ENCODE peak calls at places on chromosomes 4 and X, in seven cellular contexts. E, F, J, V, L, U and K are unnamed samples.

GRCh38 chr4:159764343-159764952 is 661.6 kb downstream of the RAPGEF2 start:
- DNase-seq in E (peak; percentile 50), F (peak; percentile 51), J (peak; percentile 40), V (peak; percentile 10), L (no peak), U (no peak), K (peak; percentile 53)

GRCh38 chr4:140718240-140718639 is 37.9 kb downstream of the TBC1D9 start:
- DNase-seq in E (no peak), F (no peak), J (no peak), V (peak; percentile 13), L (no peak), U (no peak), K (no peak)

GRCh38 chr4:87516683-87517082 is 12.5 kb downstream of the SPARCL1 start:
- DNase-seq in E (no peak), F (peak; percentile 26), J (no peak), V (no peak), L (no peak), U (no peak), K (no peak)

GRCh38 chr4:147964519-147964918 is 232.6 kb downstream of the ARHGAP10 start:
- DNase-seq in E (no peak), F (no peak), J (no peak), V (no peak), L (no peak), U (no peak), K (no peak)

GRCh38 chrX:154458116-154458953 is at the start of gene PLXNA3:
- DNase-seq in E (no peak), F (peak; percentile 55), J (peak; percentile 21), V (peak; percentile 39), L (no peak), U (peak; percentile 30), K (no peak)

GRCh38 chr4:47032405-47033106 is 1.2 kb downstream of the GABRB1 start:
- DNase-seq in E (no peak), F (peak; percentile 86), J (peak; percentile 61), V (peak; percentile 79), L (no peak), U (peak; percentile 36), K (peak; percentile 92)

GRCh38 chr4:25172964-25173917 is 13.0 kb upstream of the SEPSECS start:
- DNase-seq in E (no peak), F (no peak), J (peak; percentile 71), V (peak; percentile 89), L (no peak), U (no peak), K (peak; percentile 90)

GRCh38 chrX:100328342-100328741 is 81.7 kb downstream of the PCDH19 start:
- DNase-seq in E (no peak), F (no peak), J (no peak), V (no peak), L (no peak), U (no peak), K (peak; percentile 59)

GRCh38 chr4:147396105-147396504 is 84.8 kb upstream of the EDNRA start:
- DNase-seq in E (no peak), F (no peak), J (no peak), V (no peak), L (no peak), U (no peak), K (no peak)